ENCODE peak calls at places on chromosomes 3 and 15, in eight cellular contexts. One of them, this sample, is unnamed.

GRCh38 chr3:10292505-10293419 is at the start of gene GHRL:
- DNase-seq in SK-N-SH: no peak
- DNase-seq in HepG2: peak
- DNase-seq in PC-9: no peak
- DNase-seq in choroid plexus epithelial cell: peak
- DNase-seq in gastrocnemius medialis: no peak
- DNase-seq in iPS DF 6.9: no peak
- DNase-seq in breast epithelium: no peak
- DNase-seq in this sample: peak

GRCh38 chr3:177932750-177933660 is 603.2 kb upstream of the KCNMB2 start:
- DNase-seq in SK-N-SH: no peak
- DNase-seq in HepG2: no peak
- DNase-seq in PC-9: no peak
- DNase-seq in choroid plexus epithelial cell: peak
- DNase-seq in gastrocnemius medialis: no peak
- DNase-seq in iPS DF 6.9: no peak
- DNase-seq in breast epithelium: no peak
- DNase-seq in this sample: peak

GRCh38 chr15:97961067-97961954 is 808 bp downstream of the ARRDC4 start:
- DNase-seq in SK-N-SH: peak
- DNase-seq in HepG2: peak
- DNase-seq in PC-9: peak
- DNase-seq in choroid plexus epithelial cell: no peak
- DNase-seq in gastrocnemius medialis: no peak
- DNase-seq in iPS DF 6.9: no peak
- DNase-seq in breast epithelium: peak
- DNase-seq in this sample: peak

GRCh38 chr15:71390101-71390500 is 274.8 kb downstream of the THSD4 start:
- DNase-seq in SK-N-SH: no peak
- DNase-seq in HepG2: no peak
- DNase-seq in PC-9: no peak
- DNase-seq in choroid plexus epithelial cell: no peak
- DNase-seq in gastrocnemius medialis: no peak
- DNase-seq in iPS DF 6.9: no peak
- DNase-seq in breast epithelium: no peak
- DNase-seq in this sample: no peak

GRCh38 chr15:28944286-28944685 is 58.5 kb downstream of the APBA2 start:
- DNase-seq in SK-N-SH: no peak
- DNase-seq in HepG2: no peak
- DNase-seq in PC-9: no peak
- DNase-seq in choroid plexus epithelial cell: no peak
- DNase-seq in gastrocnemius medialis: no peak
- DNase-seq in iPS DF 6.9: no peak
- DNase-seq in breast epithelium: no peak
- DNase-seq in this sample: no peak

GRCh38 chr15:101293122-101293521 is 1.9 kb downstream of the SNRPA1 start:
- DNase-seq in SK-N-SH: no peak
- DNase-seq in HepG2: no peak
- DNase-seq in PC-9: no peak
- DNase-seq in choroid plexus epithelial cell: no peak
- DNase-seq in gastrocnemius medialis: no peak
- DNase-seq in iPS DF 6.9: no peak
- DNase-seq in breast epithelium: no peak
- DNase-seq in this sample: no peak

GRCh38 chr15:55319537-55320325 is 709 bp downstream of the PIGB start:
- DNase-seq in SK-N-SH: no peak
- DNase-seq in HepG2: no peak
- DNase-seq in PC-9: no peak
- DNase-seq in choroid plexus epithelial cell: peak
- DNase-seq in gastrocnemius medialis: no peak
- DNase-seq in iPS DF 6.9: no peak
- DNase-seq in breast epithelium: no peak
- DNase-seq in this sample: peak

GRCh38 chr3:71281173-71281738 is 302.3 kb downstream of the FOXP1 start:
- DNase-seq in SK-N-SH: no peak
- DNase-seq in HepG2: no peak
- DNase-seq in PC-9: no peak
- DNase-seq in choroid plexus epithelial cell: no peak
- DNase-seq in gastrocnemius medialis: no peak
- DNase-seq in iPS DF 6.9: no peak
- DNase-seq in breast epithelium: no peak
- DNase-seq in this sample: no peak

GRCh38 chr3:176741648-176742047 is 455.6 kb downstream of the TBL1XR1 start:
- DNase-seq in SK-N-SH: no peak
- DNase-seq in HepG2: no peak
- DNase-seq in PC-9: no peak
- DNase-seq in choroid plexus epithelial cell: no peak
- DNase-seq in gastrocnemius medialis: no peak
- DNase-seq in iPS DF 6.9: no peak
- DNase-seq in breast epithelium: no peak
- DNase-seq in this sample: no peak

GRCh38 chr3:40843851-40844548 is 319.2 kb downstream of the ZNF621 start:
- DNase-seq in SK-N-SH: peak
- DNase-seq in HepG2: peak
- DNase-seq in PC-9: peak
- DNase-seq in choroid plexus epithelial cell: no peak
- DNase-seq in gastrocnemius medialis: no peak
- DNase-seq in iPS DF 6.9: no peak
- DNase-seq in breast epithelium: no peak
- DNase-seq in this sample: no peak

GRCh38 chr3:101780661-101781060 is 1.6 kb downstream of the NXPE3 start:
- DNase-seq in SK-N-SH: peak
- DNase-seq in HepG2: peak
- DNase-seq in PC-9: no peak
- DNase-seq in choroid plexus epithelial cell: peak
- DNase-seq in gastrocnemius medialis: peak
- DNase-seq in iPS DF 6.9: no peak
- DNase-seq in breast epithelium: no peak
- DNase-seq in this sample: peak

GRCh38 chr15:35206060-35206675 is 121.1 kb upstream of the NANOGP8 start:
- DNase-seq in SK-N-SH: peak
- DNase-seq in HepG2: peak
- DNase-seq in PC-9: no peak
- DNase-seq in choroid plexus epithelial cell: peak
- DNase-seq in gastrocnemius medialis: no peak
- DNase-seq in iPS DF 6.9: no peak
- DNase-seq in breast epithelium: no peak
- DNase-seq in this sample: peak

GRCh38 chr3:45092132-45093031 is 53.8 kb downstream of the CDCP1 start:
- DNase-seq in SK-N-SH: no peak
- DNase-seq in HepG2: no peak
- DNase-seq in PC-9: peak
- DNase-seq in choroid plexus epithelial cell: peak
- DNase-seq in gastrocnemius medialis: no peak
- DNase-seq in iPS DF 6.9: no peak
- DNase-seq in breast epithelium: no peak
- DNase-seq in this sample: peak

GRCh38 chr3:169112153-169112892 is 551.2 kb downstream of the MECOM start:
- DNase-seq in SK-N-SH: no peak
- DNase-seq in HepG2: peak
- DNase-seq in PC-9: no peak
- DNase-seq in choroid plexus epithelial cell: peak
- DNase-seq in gastrocnemius medialis: no peak
- DNase-seq in iPS DF 6.9: no peak
- DNase-seq in breast epithelium: no peak
- DNase-seq in this sample: peak

GRCh38 chr3:175002732-175003143 is 143.6 kb downstream of the NAALADL2 start:
- DNase-seq in SK-N-SH: no peak
- DNase-seq in HepG2: no peak
- DNase-seq in PC-9: no peak
- DNase-seq in choroid plexus epithelial cell: peak
- DNase-seq in gastrocnemius medialis: no peak
- DNase-seq in iPS DF 6.9: no peak
- DNase-seq in breast epithelium: no peak
- DNase-seq in this sample: peak

GRCh38 chr15:76337739-76338554 is 1.4 kb downstream of the ISL2 start:
- DNase-seq in SK-N-SH: peak
- DNase-seq in HepG2: no peak
- DNase-seq in PC-9: no peak
- DNase-seq in choroid plexus epithelial cell: no peak
- DNase-seq in gastrocnemius medialis: no peak
- DNase-seq in iPS DF 6.9: no peak
- DNase-seq in breast epithelium: no peak
- DNase-seq in this sample: no peak
- H3K4me3 ChIP-seq in SK-N-SH: peak
- H3K4me3 ChIP-seq in HepG2: peak
- H3K4me3 ChIP-seq in PC-9: no peak
- H3K4me3 ChIP-seq in choroid plexus epithelial cell: no peak
- H3K4me3 ChIP-seq in gastrocnemius medialis: no peak
- H3K4me3 ChIP-seq in iPS DF 6.9: peak
- H3K4me3 ChIP-seq in breast epithelium: peak
- H3K4me3 ChIP-seq in this sample: no peak

DNA sequence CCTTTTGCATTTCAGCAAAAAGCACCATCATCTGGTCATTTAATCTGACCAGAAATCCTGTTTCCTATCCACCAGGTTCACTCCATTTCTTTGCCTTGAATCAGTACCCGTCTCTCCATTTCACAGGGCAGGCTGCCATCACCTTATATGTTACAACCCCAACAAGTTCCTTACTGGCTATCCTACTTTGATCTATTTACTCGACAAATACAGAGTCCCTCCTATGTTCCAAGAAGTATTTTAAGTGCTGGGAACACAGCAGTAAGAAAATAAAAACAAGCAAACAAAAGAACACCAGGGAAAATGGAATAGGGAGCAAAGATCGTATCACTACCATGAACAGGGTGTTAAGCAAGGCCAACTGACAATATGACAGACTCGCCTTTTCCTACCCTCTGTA is 295.2 kb upstream of the WNT5A start:
- DNase-seq in SK-N-SH: no peak
- DNase-seq in HepG2: no peak
- DNase-seq in PC-9: no peak
- DNase-seq in choroid plexus epithelial cell: no peak
- DNase-seq in gastrocnemius medialis: no peak
- DNase-seq in iPS DF 6.9: no peak
- DNase-seq in breast epithelium: no peak
- DNase-seq in this sample: no peak
- H3K4me3 ChIP-seq in SK-N-SH: no peak
- H3K4me3 ChIP-seq in HepG2: no peak
- H3K4me3 ChIP-seq in PC-9: no peak
- H3K4me3 ChIP-seq in choroid plexus epithelial cell: no peak
- H3K4me3 ChIP-seq in gastrocnemius medialis: no peak
- H3K4me3 ChIP-seq in iPS DF 6.9: no peak
- H3K4me3 ChIP-seq in breast epithelium: no peak
- H3K4me3 ChIP-seq in this sample: no peak

GRCh38 chr3:46380471-46381215 is 9.9 kb downstream of the CCR5 start:
- DNase-seq in SK-N-SH: no peak
- DNase-seq in HepG2: no peak
- DNase-seq in PC-9: no peak
- DNase-seq in choroid plexus epithelial cell: peak
- DNase-seq in gastrocnemius medialis: peak
- DNase-seq in iPS DF 6.9: no peak
- DNase-seq in breast epithelium: no peak
- DNase-seq in this sample: no peak
- H3K4me3 ChIP-seq in SK-N-SH: no peak
- H3K4me3 ChIP-seq in HepG2: no peak
- H3K4me3 ChIP-seq in PC-9: no peak
- H3K4me3 ChIP-seq in choroid plexus epithelial cell: no peak
- H3K4me3 ChIP-seq in gastrocnemius medialis: no peak
- H3K4me3 ChIP-seq in iPS DF 6.9: no peak
- H3K4me3 ChIP-seq in breast epithelium: peak
- H3K4me3 ChIP-seq in this sample: no peak

GRCh38 chr3:113275876-113276580 is 64.7 kb downstream of the BOC start:
- DNase-seq in SK-N-SH: no peak
- DNase-seq in HepG2: peak
- DNase-seq in PC-9: peak
- DNase-seq in choroid plexus epithelial cell: peak
- DNase-seq in gastrocnemius medialis: no peak
- DNase-seq in iPS DF 6.9: no peak
- DNase-seq in breast epithelium: no peak
- DNase-seq in this sample: peak
- H3K4me3 ChIP-seq in SK-N-SH: no peak
- H3K4me3 ChIP-seq in HepG2: peak
- H3K4me3 ChIP-seq in PC-9: no peak
- H3K4me3 ChIP-seq in choroid plexus epithelial cell: peak
- H3K4me3 ChIP-seq in gastrocnemius medialis: peak
- H3K4me3 ChIP-seq in iPS DF 6.9: no peak
- H3K4me3 ChIP-seq in breast epithelium: peak
- H3K4me3 ChIP-seq in this sample: peak

GRCh38 chr3:170836491-170836890 is 33.5 kb downstream of the RPL22L1 start:
- DNase-seq in SK-N-SH: no peak
- DNase-seq in HepG2: no peak
- DNase-seq in PC-9: no peak
- DNase-seq in choroid plexus epithelial cell: no peak
- DNase-seq in gastrocnemius medialis: no peak
- DNase-seq in iPS DF 6.9: no peak
- DNase-seq in breast epithelium: no peak
- DNase-seq in this sample: no peak

GRCh38 chr3:170830580-170830979 is 39.4 kb downstream of the RPL22L1 start:
- DNase-seq in SK-N-SH: no peak
- DNase-seq in HepG2: no peak
- DNase-seq in PC-9: no peak
- DNase-seq in choroid plexus epithelial cell: no peak
- DNase-seq in gastrocnemius medialis: no peak
- DNase-seq in iPS DF 6.9: no peak
- DNase-seq in breast epithelium: no peak
- DNase-seq in this sample: no peak

GRCh38 chr3:170840291-170840859 is 29.6 kb downstream of the RPL22L1 start:
- DNase-seq in SK-N-SH: peak
- DNase-seq in HepG2: no peak
- DNase-seq in PC-9: no peak
- DNase-seq in choroid plexus epithelial cell: peak
- DNase-seq in gastrocnemius medialis: no peak
- DNase-seq in iPS DF 6.9: no peak
- DNase-seq in breast epithelium: no peak
- DNase-seq in this sample: no peak

GRCh38 chr3:170839518-170840100 is 30.4 kb downstream of the RPL22L1 start:
- DNase-seq in SK-N-SH: no peak
- DNase-seq in HepG2: no peak
- DNase-seq in PC-9: no peak
- DNase-seq in choroid plexus epithelial cell: peak
- DNase-seq in gastrocnemius medialis: no peak
- DNase-seq in iPS DF 6.9: no peak
- DNase-seq in breast epithelium: no peak
- DNase-seq in this sample: no peak

GRCh38 chr3:170835346-170835745 is 34.6 kb downstream of the RPL22L1 start:
- DNase-seq in SK-N-SH: peak
- DNase-seq in HepG2: no peak
- DNase-seq in PC-9: no peak
- DNase-seq in choroid plexus epithelial cell: peak
- DNase-seq in gastrocnemius medialis: no peak
- DNase-seq in iPS DF 6.9: no peak
- DNase-seq in breast epithelium: no peak
- DNase-seq in this sample: no peak
- H3K4me3 ChIP-seq in SK-N-SH: no peak
- H3K4me3 ChIP-seq in HepG2: no peak
- H3K4me3 ChIP-seq in PC-9: no peak
- H3K4me3 ChIP-seq in choroid plexus epithelial cell: no peak
- H3K4me3 ChIP-seq in gastrocnemius medialis: no peak
- H3K4me3 ChIP-seq in iPS DF 6.9: no peak
- H3K4me3 ChIP-seq in breast epithelium: no peak
- H3K4me3 ChIP-seq in this sample: no peak